ENCODE peak calls at places on chromosomes 4 and X, in five cellular contexts. P, A, W, Z and U are unnamed samples.

GRCh38 chrX:24647257-24648058 is at the start of gene PCYT1B:
- DNase-seq in P (peak), W (no peak), A (peak), Z (peak), U (peak)

GRCh38 chr4:153887217-153887616 is 98.3 kb upstream of the SFRP2 start:
- DNase-seq in Z (no peak), A (no peak), P (no peak), W (no peak), U (no peak)

GRCh38 chrX:104679175-104679574 is 113.2 kb downstream of the IL1RAPL2 start:
- DNase-seq in W (no peak), Z (no peak), P (no peak), A (no peak), U (no peak)

GRCh38 chr4:3582091-3582475 is 49.9 kb upstream of the LRPAP1 start:
- DNase-seq in Z (no peak), A (no peak), P (no peak), W (no peak), U (no peak)

GRCh38 chrX:112113460-112113859 is 30.9 kb upstream of the TRPC5 start:
- DNase-seq in A (no peak), P (no peak), W (no peak), Z (no peak), U (no peak)

GRCh38 chrX:68942797-68943196 is 114.0 kb downstream of the EFNB1 start:
- DNase-seq in Z (no peak), A (no peak), P (no peak), W (no peak), U (no peak)

GRCh38 chr4:101393256-101393655 is 45.9 kb upstream of the PPP3CA start:
- DNase-seq in Z (no peak), W (no peak), A (no peak), P (no peak), U (no peak)

GRCh38 chrX:118179718-118180117 is 63.1 kb upstream of the KLHL13 start:
- DNase-seq in P (no peak), Z (no peak), W (no peak), A (no peak), U (no peak)

GRCh38 chr4:8894424-8894816 is 22.8 kb upstream of the HMX1 start:
- DNase-seq in A (no peak), P (no peak), W (no peak), Z (no peak), U (no peak)

GRCh38 chrX:30593435-30594200 is 16.1 kb upstream of the TASL start:
- DNase-seq in W (peak), Z (no peak), A (no peak), P (no peak), U (no peak)

GRCh38 chr4:95288552-95288951 is 260.2 kb downstream of the UNC5C start:
- DNase-seq in W (no peak), P (no peak), A (no peak), Z (no peak), U (no peak)

GRCh38 chr4:118829107-118829506 is 6.8 kb downstream of the SEC24D start:
- DNase-seq in P (no peak), A (no peak), Z (no peak), W (no peak), U (no peak)

GRCh38 chr4:76943129-76943620 is 6.4 kb upstream of the SEPTIN11 start:
- DNase-seq in W (no peak), A (no peak), Z (no peak), P (no peak), U (no peak)

GRCh38 chrX:105821471-105822081 is 763 bp upstream of the NRK start:
- DNase-seq in A (no peak), W (no peak), P (no peak), Z (no peak), U (no peak)

GRCh38 chr4:97496298-97496873 is 646.9 kb downstream of the STPG2 start:
- DNase-seq in A (no peak), W (no peak), Z (no peak), P (no peak), U (no peak)

GRCh38 chr4:121477480-121477879 is 96.7 kb upstream of the QRFPR start:
- DNase-seq in P (no peak), W (no peak), A (no peak), Z (no peak), U (no peak)

GRCh38 chr4:166252487-166253402 is 379.7 kb downstream of the TLL1 start:
- DNase-seq in Z (no peak), P (no peak), A (no peak), W (peak), U (no peak)

GRCh38 chr4:6714954-6715353 is 1.0 kb upstream of the BLOC1S4 start:
- DNase-seq in P (no peak), W (no peak), Z (no peak), A (no peak), U (no peak)

GRCh38 chr4:10115657-10116624 is 658 bp downstream of the WDR1 start:
- DNase-seq in W (peak), Z (peak), A (peak), P (peak), U (no peak)

GRCh38 chr4:176259330-176260090 is 9.5 kb downstream of the ASB5 start:
- DNase-seq in W (no peak), P (no peak), A (no peak), Z (no peak), U (no peak)

GRCh38 chr4:185143596-185143969 is 517 bp downstream of the SLC25A4 start:
- DNase-seq in Z (no peak), P (no peak), A (no peak), W (peak), U (no peak)

GRCh38 chrX:107485019-107485418 is 35.6 kb downstream of the FRMPD3 start:
- DNase-seq in A (no peak), W (peak), P (no peak), Z (no peak), U (no peak)

GRCh38 chr4:83043801-83044407 is 8.9 kb downstream of the COPS4 start:
- DNase-seq in P (no peak), Z (no peak), W (no peak), A (no peak), U (no peak)